ENCODE peak calls at places on chromosomes 3 and 15, in seven cellular contexts. Y is activated T-cell treated with anti-CD3 and anti-CD28 coated beads for 48 hours; G is Right ventricle myocardium superior; L is amygdala; F is sigmoid colon; V is activated CD4-positive, alpha-beta T cell treated with anti-CD3 and anti-CD28 coated beads, Interleukin-2, amount 50 U/mL, for 4 hours; S is activated naive CD8-positive, alpha-beta T cell treated with anti-CD3 and anti-CD28 coated beads, Interleukin-2, amount 50 U/mL, for 24 hours. B is an unnamed sample.

GRCh38 chr3:39631136-39631535 is 163.7 kb downstream of the MOBP start:
- DNase-seq in Y (no peak), G (no peak), L (no peak), F (no peak), V (no peak), S (no peak), B (no peak)

GRCh38 chr15:40064231-40064894 is 25.4 kb upstream of the SRP14 start:
- DNase-seq in Y (no peak), G (no peak), L (no peak), F (no peak), V (no peak), S (no peak), B (peak)

GRCh38 chr3:169619793-169620192 is 43.7 kb downstream of the MECOM start:
- DNase-seq in Y (no peak), G (no peak), L (no peak), F (no peak), V (no peak), S (no peak), B (no peak)

GRCh38 chr15:95087253-95087609 is 855.9 kb downstream of the MCTP2 start:
- DNase-seq in Y (no peak), G (no peak), L (no peak), F (no peak), V (no peak), S (no peak), B (no peak)

GRCh38 chr15:66594344-66594743 is 28.5 kb upstream of the LCTL start:
- DNase-seq in Y (no peak), G (no peak), L (no peak), F (no peak), V (no peak), S (no peak), B (no peak)

GRCh38 chr15:74614744-74615312 is 808 bp upstream of the CLK3 start:
- DNase-seq in Y (peak), G (peak), L (peak), F (peak), V (peak), S (peak), B (peak)

GRCh38 chr15:82128401-82129143 is 82.8 kb upstream of the MEX3B start:
- DNase-seq in Y (no peak), G (no peak), L (no peak), F (no peak), V (no peak), S (no peak), B (peak)

GRCh38 chr3:187986514-187986934 is 167.4 kb upstream of the LPP start:
- DNase-seq in Y (peak), G (no peak), L (no peak), F (no peak), V (peak), S (peak), B (peak)

GRCh38 chr15:92714071-92714456 is 58.5 kb upstream of the FAM174B start:
- DNase-seq in Y (no peak), G (no peak), L (no peak), F (no peak), V (no peak), S (no peak), B (no peak)

GRCh38 chr3:58394339-58394738 is 39.3 kb downstream of the PDHB start:
- DNase-seq in Y (no peak), G (no peak), L (no peak), F (no peak), V (no peak), S (no peak), B (no peak)

GRCh38 chr3:56415672-56416071 is 52.6 kb downstream of the ERC2 start:
- DNase-seq in Y (no peak), G (no peak), L (no peak), F (no peak), V (no peak), S (no peak), B (no peak)

GRCh38 chr3:3666664-3667063 is 132.6 kb upstream of the LRRN1 start:
- DNase-seq in Y (no peak), G (no peak), L (no peak), F (no peak), V (no peak), S (peak), B (peak)

GRCh38 chr3:9703736-9704342 is at the start of gene CPNE9:
- DNase-seq in Y (no peak), G (no peak), L (no peak), F (no peak), V (no peak), S (no peak), B (no peak)

GRCh38 chr3:46979958-46980497 is 562 bp downstream of the NBEAL2 start:
- DNase-seq in Y (no peak), G (peak), L (no peak), F (no peak), V (peak), S (no peak), B (no peak)

GRCh38 chr3:195071011-195071728 is 199.8 kb downstream of the XXYLT1 start:
- DNase-seq in Y (no peak), G (no peak), L (no peak), F (peak), V (no peak), S (no peak), B (no peak)

GRCh38 chr15:88744548-88745020 is 58.7 kb upstream of the ACAN start:
- DNase-seq in Y (no peak), G (no peak), L (no peak), F (no peak), V (no peak), S (no peak), B (no peak)

GRCh38 chr3:171417813-171418212 is 42.4 kb downstream of the TNIK start:
- DNase-seq in Y (no peak), G (peak), L (no peak), F (peak), V (no peak), S (no peak), B (no peak)

GRCh38 chr15:52362497-52362896 is 66.9 kb upstream of the MYO5C start:
- DNase-seq in Y (no peak), G (no peak), L (no peak), F (no peak), V (no peak), S (no peak), B (no peak)

GRCh38 chr3:87694678-87695077 is 364.1 kb downstream of the CGGBP1 start:
- DNase-seq in Y (no peak), G (no peak), L (no peak), F (no peak), V (no peak), S (no peak), B (no peak)

GRCh38 chr3:4583441-4583840 is 90.3 kb downstream of the ITPR1 start:
- DNase-seq in Y (no peak), G (no peak), L (no peak), F (peak), V (no peak), S (no peak), B (no peak)